ENCODE peak calls at places on chromosomes 4 and X, in six cellular contexts. Z is K562, H is GM12891, Q is H1, V is HepG2, Y is GM12878. M is an unnamed sample.

GRCh38 chr4:2619459-2619858 is 83.0 kb downstream of the FAM193A start:
- DNase-seq in V (no peak), Y (no peak), H (no peak), Q (no peak), Z (no peak), M (no peak)

GRCh38 chrX:100695302-100695701 is 36.6 kb downstream of the SYTL4 start:
- DNase-seq in Y (no peak), H (no peak), V (peak; percentile 2), Z (no peak), Q (no peak), M (no peak)

GRCh38 chrX:10974920-10975319 is 136.2 kb upstream of the HCCS start:
- DNase-seq in Z (no peak), H (no peak), V (no peak), Q (no peak), Y (no peak), M (no peak)

GRCh38 chr4:175674219-175674618 is 137.8 kb downstream of the GPM6A start:
- DNase-seq in V (no peak), H (no peak), Z (no peak), Q (no peak), Y (no peak), M (no peak)

GRCh38 chr4:7995135-7995534 is 55.5 kb upstream of the AFAP1 start:
- DNase-seq in Q (no peak), Z (no peak), Y (no peak), V (no peak), H (no peak), M (no peak)

GRCh38 chr4:680931-681645 is 6.7 kb downstream of the MYL5 start:
- DNase-seq in Z (peak; percentile 81), Q (peak; percentile 75), Y (no peak), H (no peak), V (no peak), M (peak; percentile 78)

GRCh38 chr4:185839204-185839712 is 27.3 kb upstream of the SORBS2 start:
- DNase-seq in Z (no peak), Y (no peak), H (no peak), Q (peak; percentile 70), V (no peak), M (no peak)

GRCh38 chr4:68738036-68738435 is 67.6 kb upstream of the UGT2B15 start:
- DNase-seq in Z (no peak), V (no peak), Q (no peak), Y (no peak), H (no peak), M (no peak)

GRCh38 chr4:131001371-131001770 is 1905.4 kb downstream of the C4orf33 start:
- DNase-seq in Y (no peak), H (no peak), V (no peak), Q (no peak), Z (no peak), M (no peak)

GRCh38 chr4:4866124-4866832 is 6.8 kb downstream of the MSX1 start:
- DNase-seq in V (no peak), Y (no peak), Z (no peak), H (no peak), Q (peak; percentile 72), M (no peak)

GRCh38 chrX:135988245-135988644 is 3.0 kb downstream of the SLC9A6 start:
- DNase-seq in V (no peak), Q (no peak), Z (no peak), Y (no peak), H (no peak), M (no peak)

GRCh38 chrX:135984220-135984619 is 1.0 kb upstream of the SLC9A6 start:
- DNase-seq in Y (no peak), H (no peak), Q (no peak), V (no peak), Z (no peak), M (no peak)

GRCh38 chrX:135985974-135986312 is 708 bp downstream of the SLC9A6 start:
- DNase-seq in Q (no peak), Y (no peak), V (no peak), H (no peak), Z (peak; percentile 12), M (no peak)

GRCh38 chrX:135982860-135983259 is 2.4 kb upstream of the SLC9A6 start:
- DNase-seq in H (no peak), Y (no peak), Z (no peak), V (no peak), Q (no peak), M (no peak)

DNA sequence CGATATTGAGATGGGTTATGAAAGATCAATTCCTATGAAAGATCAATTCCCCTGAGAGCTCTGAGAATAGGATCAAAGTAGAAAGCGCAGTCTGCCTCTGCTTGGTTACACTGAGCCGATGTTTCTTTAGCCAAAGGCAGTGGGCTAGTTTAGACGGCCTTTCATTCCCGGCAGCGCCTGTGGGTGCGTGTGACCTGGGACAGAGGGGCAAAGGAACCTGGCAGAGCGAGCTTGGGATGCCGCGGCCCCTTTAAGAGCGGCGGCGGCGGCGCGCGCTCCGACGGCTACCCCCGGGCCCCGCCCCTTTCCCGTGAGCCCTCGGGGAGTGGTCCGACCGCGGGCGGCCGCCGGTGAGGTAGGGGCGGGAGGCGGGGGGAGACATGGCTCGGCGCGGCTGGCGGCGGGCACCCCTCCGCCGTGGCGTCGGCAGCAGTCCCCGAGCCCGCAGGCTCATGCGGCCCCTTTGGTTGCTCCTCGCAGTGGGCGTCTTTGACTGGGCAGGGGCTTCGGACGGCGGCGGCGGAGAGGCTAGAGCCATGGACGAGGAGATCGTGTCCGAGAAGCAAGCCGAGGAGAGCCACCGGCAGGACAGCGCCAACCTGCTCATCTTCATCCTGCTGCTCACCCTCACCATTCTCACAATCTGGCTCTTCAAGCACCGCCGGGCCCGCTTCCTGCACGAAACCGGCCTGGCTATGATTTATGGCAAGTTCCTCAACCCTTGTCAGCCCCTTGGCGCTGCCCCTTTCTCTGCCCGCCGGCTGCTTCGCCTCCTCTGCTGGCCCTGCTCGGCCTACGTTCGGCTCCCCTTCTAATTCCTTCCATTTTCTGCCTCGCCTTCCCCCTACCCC is at the start of gene SLC9A6:
- DNase-seq in Q (peak; percentile 66), Z (peak; percentile 80), V (peak; percentile 27), Y (no peak), H (peak; percentile 55), M (peak; percentile 62)
- TF ChIP-seq POLR2A in Q (no peak), Z (peak; percentile 53), V (peak; percentile 60), Y (peak; percentile 72), H (no peak), M (no peak)

DNA sequence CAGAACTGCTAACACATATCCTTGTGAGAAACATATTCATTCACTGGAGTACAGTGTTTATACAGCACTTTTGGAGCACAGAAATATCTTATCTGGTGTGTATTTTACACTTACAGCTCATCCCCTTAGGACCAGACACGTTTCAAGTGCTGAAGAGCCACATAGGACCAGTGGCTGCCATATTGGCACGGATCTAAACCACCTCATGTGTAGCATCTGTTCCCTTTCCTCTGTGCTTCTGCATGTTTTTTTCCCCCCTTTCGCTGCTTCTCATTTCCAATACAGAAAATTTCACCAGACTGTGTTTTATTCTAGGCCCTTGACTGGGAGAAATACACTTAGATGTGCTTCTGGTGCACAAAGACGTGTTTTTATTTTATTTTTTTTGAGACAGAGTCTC is 69.7 kb upstream of the RBMX start:
- DNase-seq in Q (no peak), Z (no peak), Y (no peak), H (no peak), V (no peak), M (no peak)
- TF ChIP-seq POLR2AphosphoS5 in Q (no peak), Z (no peak), Y (no peak), H (no peak), V (no peak), M (no peak)

DNA sequence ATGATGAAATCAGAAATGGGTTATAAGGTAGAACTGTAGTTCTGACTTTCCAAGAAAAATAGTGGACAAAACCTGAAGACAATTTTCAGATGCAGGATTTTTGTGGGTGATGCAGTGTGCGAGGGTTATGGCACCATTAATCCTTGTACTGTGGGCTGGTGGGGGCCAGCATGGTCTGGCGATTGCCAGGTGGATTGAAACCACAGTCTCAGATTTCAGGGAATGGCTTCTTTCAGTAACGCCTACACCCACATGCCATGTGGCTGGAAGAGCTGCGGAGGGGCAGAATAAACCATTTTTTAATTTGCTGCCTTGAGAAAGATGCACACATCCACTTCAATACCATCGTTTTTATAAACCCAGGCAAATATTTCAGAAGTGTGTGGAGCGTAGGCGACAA is 150.6 kb downstream of the ARSF start:
- DNase-seq in Y (no peak), V (no peak), Q (no peak), Z (no peak), H (no peak), M (no peak)
- TF ChIP-seq TAF1 in Y (no peak), V (no peak), Q (no peak), Z (no peak), H (no peak), M (no peak)

GRCh38 chrX:132022863-132023116 is 312 bp upstream of the STK26 start:
- DNase-seq in H (no peak), V (no peak), Q (no peak), Z (no peak), Y (no peak), M (no peak)

GRCh38 chrX:132022115-132022862 is 813 bp upstream of the STK26 start:
- DNase-seq in Y (no peak), Z (peak; percentile 13), H (no peak), V (peak; percentile 2), Q (peak; percentile 57), M (no peak)

GRCh38 chrX:132025085-132025484 is 2.0 kb downstream of the STK26 start:
- DNase-seq in H (no peak), Z (no peak), Q (no peak), V (peak; percentile 3), Y (no peak), M (no peak)

GRCh38 chrX:132023896-132024386 is 839 bp downstream of the STK26 start:
- DNase-seq in Z (peak; percentile 9), V (no peak), Q (peak; percentile 54), Y (no peak), H (peak; percentile 12), M (no peak)

GRCh38 chrX:132023117-132023895 is at the start of gene STK26:
- DNase-seq in H (peak; percentile 43), Z (peak; percentile 81), Y (no peak), Q (peak; percentile 69), V (peak; percentile 44), M (peak; percentile 41)
- TF ChIP-seq POLR2A in H (peak; percentile 57), Z (peak; percentile 94), Y (peak; percentile 97), Q (peak; percentile 67), V (peak; percentile 88), M (peak; percentile 82)

GRCh38 chr4:37388672-37389368 is 144.3 kb downstream of the NWD2 start:
- DNase-seq in H (no peak), Y (no peak), Z (no peak), V (no peak), Q (no peak), M (no peak)
- TF ChIP-seq POLR2AphosphoS5 in H (no peak), Y (no peak), Z (no peak), V (no peak), Q (no peak), M (no peak)

DNA sequence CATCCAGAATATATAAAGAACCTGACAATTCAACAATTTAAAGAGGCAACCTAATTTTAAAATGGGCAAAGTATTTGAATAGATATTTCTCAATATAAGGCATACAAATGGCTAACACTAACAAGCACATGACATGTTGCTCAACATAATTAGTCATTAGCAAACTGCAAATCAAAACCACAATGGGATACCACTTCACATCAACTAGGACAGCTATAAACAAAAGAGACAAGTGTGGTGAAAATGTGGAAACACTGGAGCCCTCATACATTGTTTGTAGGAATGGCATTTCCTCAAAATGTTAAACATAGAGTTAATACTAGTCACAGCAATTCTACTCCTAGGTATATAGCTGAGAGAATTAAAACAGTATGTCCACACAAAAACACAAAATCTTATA is 96.7 kb downstream of the CORIN start:
- DNase-seq in Z (no peak), Y (no peak), V (no peak), Q (no peak), H (no peak), M (no peak)
- TF ChIP-seq TAF1 in Z (no peak), Y (no peak), V (no peak), Q (no peak), H (no peak), M (no peak)

M was measured in GM12892.